ENCODE peak calls at places on chromosome 21, in four cellular contexts. One of them, this sample, is unnamed.

GRCh38 chr21:34762761-34763160 is 94.0 kb downstream of the CLIC6 start:
- DNase-seq in tibial artery: no peak
- DNase-seq in hepatocyte: no peak
- DNase-seq in body of pancreas: no peak
- DNase-seq in this sample: no peak

GRCh38 chr21:26954591-26955214 is 12.2 kb downstream of the ADAMTS5 start:
- DNase-seq in tibial artery: no peak
- DNase-seq in hepatocyte: no peak
- DNase-seq in body of pancreas: no peak
- DNase-seq in this sample: no peak

GRCh38 chr21:38048241-38048640 is 132.0 kb upstream of the KCNJ6 start:
- DNase-seq in tibial artery: no peak
- DNase-seq in hepatocyte: no peak
- DNase-seq in body of pancreas: no peak
- DNase-seq in this sample: no peak

GRCh38 chr21:17726047-17726446 is 93.1 kb downstream of the C21orf91 start:
- DNase-seq in tibial artery: no peak
- DNase-seq in hepatocyte: no peak
- DNase-seq in body of pancreas: no peak
- DNase-seq in this sample: peak; percentile 24

GRCh38 chr21:26437326-26438009 is 135.6 kb downstream of the CYYR1 start:
- DNase-seq in tibial artery: no peak
- DNase-seq in hepatocyte: no peak
- DNase-seq in body of pancreas: no peak
- DNase-seq in this sample: no peak

GRCh38 chr21:29077651-29078090 is 4.2 kb upstream of the CCT8 start:
- DNase-seq in tibial artery: no peak
- DNase-seq in hepatocyte: no peak
- DNase-seq in body of pancreas: peak; percentile 35
- DNase-seq in this sample: peak; percentile 67

GRCh38 chr21:27365394-27365793 is 398.5 kb upstream of the ADAMTS5 start:
- DNase-seq in tibial artery: no peak
- DNase-seq in hepatocyte: no peak
- DNase-seq in body of pancreas: no peak
- DNase-seq in this sample: no peak

GRCh38 chr21:32813265-32813903 is 41.8 kb upstream of the PAXBP1 start:
- DNase-seq in tibial artery: no peak
- DNase-seq in hepatocyte: peak; percentile 48
- DNase-seq in body of pancreas: peak; percentile 45
- DNase-seq in this sample: no peak

GRCh38 chr21:25997788-25998611 is 172.6 kb downstream of the APP start:
- DNase-seq in tibial artery: no peak
- DNase-seq in hepatocyte: peak; percentile 22
- DNase-seq in body of pancreas: peak; percentile 76
- DNase-seq in this sample: peak; percentile 81

GRCh38 chr21:20083925-20084324 is 914.3 kb upstream of the NCAM2 start:
- DNase-seq in tibial artery: no peak
- DNase-seq in hepatocyte: no peak
- DNase-seq in body of pancreas: no peak
- DNase-seq in this sample: no peak

GRCh38 chr21:35565204-35565611 is 495.1 kb downstream of the SETD4 start:
- DNase-seq in tibial artery: peak; percentile 46
- DNase-seq in hepatocyte: peak; percentile 72
- DNase-seq in body of pancreas: peak; percentile 23
- DNase-seq in this sample: peak; percentile 32

GRCh38 chr21:28771790-28772501 is 220.7 kb downstream of the LTN1 start:
- DNase-seq in tibial artery: no peak
- DNase-seq in hepatocyte: peak; percentile 59
- DNase-seq in body of pancreas: no peak
- DNase-seq in this sample: no peak

GRCh38 chr21:42637602-42638041 is 15.8 kb upstream of the PDE9A start:
- DNase-seq in tibial artery: no peak
- DNase-seq in hepatocyte: no peak
- DNase-seq in body of pancreas: no peak
- DNase-seq in this sample: no peak
- H3K27me3 ChIP-seq in tibial artery: peaks cover 67% of the 10 kb centered on the region
- H3K27me3 ChIP-seq in hepatocyte: no peaks in the 10 kb centered on the region
- H3K27me3 ChIP-seq in body of pancreas: no peaks in the 10 kb centered on the region
- H3K27me3 ChIP-seq in this sample: no peaks in the 10 kb centered on the region

DNA sequence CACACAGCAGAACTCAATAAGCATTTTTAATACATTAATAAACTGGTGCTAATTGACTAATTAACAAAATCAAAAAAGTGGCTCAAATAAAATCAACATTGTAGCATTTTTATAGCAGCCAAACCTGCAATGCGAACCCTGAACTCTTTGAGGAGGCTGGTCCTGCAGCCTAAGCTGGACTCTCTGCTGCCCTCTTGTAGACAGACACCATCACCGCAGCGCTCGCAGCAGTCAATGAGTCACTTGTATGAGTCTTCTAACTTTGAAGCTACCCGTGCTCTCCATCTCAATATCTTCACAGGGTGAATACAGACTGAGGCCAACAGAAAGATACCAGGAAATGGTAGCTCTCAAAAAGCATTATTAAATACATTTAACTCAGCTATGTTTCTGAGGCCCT is 9.7 kb upstream of the KRTAP7-1 start:
- DNase-seq in tibial artery: no peak
- DNase-seq in hepatocyte: peak; percentile 78
- DNase-seq in body of pancreas: no peak
- DNase-seq in this sample: peak; percentile 60
- TF ChIP-seq CTCF in tibial artery: no peak
- TF ChIP-seq CTCF in hepatocyte: peak; percentile 57
- TF ChIP-seq CTCF in body of pancreas: no peak
- TF ChIP-seq CTCF in this sample: peak; percentile 66

GRCh38 chr21:14766241-14766640 is 220.1 kb upstream of the SAMSN1 start:
- DNase-seq in tibial artery: no peak
- DNase-seq in hepatocyte: no peak
- DNase-seq in body of pancreas: no peak
- DNase-seq in this sample: no peak
- H3K36me3 ChIP-seq in tibial artery: no peaks in the 10 kb centered on the region
- H3K36me3 ChIP-seq in hepatocyte: no peaks in the 10 kb centered on the region
- H3K36me3 ChIP-seq in body of pancreas: no peaks in the 10 kb centered on the region
- H3K36me3 ChIP-seq in this sample: no peaks in the 10 kb centered on the region

GRCh38 chr21:45162809-45163208 is 88.4 kb downstream of the ADARB1 start:
- DNase-seq in tibial artery: no peak
- DNase-seq in hepatocyte: no peak
- DNase-seq in body of pancreas: no peak
- DNase-seq in this sample: no peak
- H3K27me3 ChIP-seq in tibial artery: no peaks in the 10 kb centered on the region
- H3K27me3 ChIP-seq in hepatocyte: no peaks in the 10 kb centered on the region
- H3K27me3 ChIP-seq in body of pancreas: no peaks in the 10 kb centered on the region
- H3K27me3 ChIP-seq in this sample: no peaks in the 10 kb centered on the region

GRCh38 chr21:44875341-44875740 is 1.9 kb upstream of the PTTG1IP start:
- DNase-seq in tibial artery: no peak
- DNase-seq in hepatocyte: no peak
- DNase-seq in body of pancreas: no peak
- DNase-seq in this sample: no peak
- TF ChIP-seq CTCF in tibial artery: peak; percentile 11
- TF ChIP-seq CTCF in hepatocyte: no peak
- TF ChIP-seq CTCF in body of pancreas: peak; percentile 4
- TF ChIP-seq CTCF in this sample: no peak

GRCh38 chr21:46545911-46546310 is 59.0 kb downstream of the S100B start:
- DNase-seq in tibial artery: no peak
- DNase-seq in hepatocyte: no peak
- DNase-seq in body of pancreas: no peak
- DNase-seq in this sample: no peak
- H3K36me3 ChIP-seq in tibial artery: peaks cover 93% of the 10 kb centered on the region
- H3K36me3 ChIP-seq in hepatocyte: no peaks in the 10 kb centered on the region
- H3K36me3 ChIP-seq in body of pancreas: no peaks in the 10 kb centered on the region
- H3K36me3 ChIP-seq in this sample: no peaks in the 10 kb centered on the region

GRCh38 chr21:43320526-43320925 is 106.4 kb downstream of the SIK1 start:
- DNase-seq in tibial artery: no peak
- DNase-seq in hepatocyte: no peak
- DNase-seq in body of pancreas: no peak
- DNase-seq in this sample: no peak
- H3K27me3 ChIP-seq in tibial artery: peaks cover 37% of the 10 kb centered on the region
- H3K27me3 ChIP-seq in hepatocyte: no peaks in the 10 kb centered on the region
- H3K27me3 ChIP-seq in body of pancreas: no peaks in the 10 kb centered on the region
- H3K27me3 ChIP-seq in this sample: no peaks in the 10 kb centered on the region